ENCODE peak calls at places on chromosomes 12 and 14, in four cellular contexts. J, V, L and G are unnamed samples.
A peak's percentile ranks its signal among the peaks of the same experiment; 100 is the strongest.

GRCh38 chr12:55051197-55051920 is 31.6 kb downstream of the NEUROD4 start:
- DNase-seq in L (no peak), V (no peak), J (no peak), G (no peak)

GRCh38 chr12:42332301-42332894 is 6.4 kb downstream of the PPHLN1 start:
- DNase-seq in L (peak; percentile 29), V (no peak), J (peak; percentile 67), G (no peak)

GRCh38 chr12:22981711-22982110 is 356.7 kb downstream of the ETNK1 start:
- DNase-seq in V (no peak), J (no peak), L (no peak), G (no peak)

GRCh38 chr12:127363392-127363791 is 903.6 kb upstream of the TMEM132C start:
- DNase-seq in V (peak; percentile 18), L (peak; percentile 22), J (no peak), G (no peak)

GRCh38 chr12:13002301-13003097 is 2.4 kb upstream of the HEBP1 start:
- DNase-seq in J (no peak), V (no peak), L (no peak), G (no peak)

GRCh38 chr12:95574799-95575452 is 23.6 kb upstream of the USP44 start:
- DNase-seq in J (peak; percentile 65), L (peak; percentile 49), V (no peak), G (no peak)

GRCh38 chr14:102297436-102298170 is 7.4 kb downstream of the MOK start:
- DNase-seq in V (no peak), L (no peak), J (no peak), G (no peak)

GRCh38 chr14:81302613-81303012 is 81.9 kb upstream of the GTF2A1 start:
- DNase-seq in J (no peak), L (peak; percentile 66), V (no peak), G (no peak)

GRCh38 chr14:51547260-51547659 is 104.5 kb upstream of the FRMD6 start:
- DNase-seq in V (no peak), J (peak; percentile 99), L (peak; percentile 68), G (peak; percentile 22)

GRCh38 chr12:93741741-93742085 is 64.5 kb downstream of the CRADD start:
- DNase-seq in V (no peak), J (no peak), L (no peak), G (no peak)

GRCh38 chr12:2739832-2740641 is 54.7 kb upstream of the FKBP4 start:
- DNase-seq in L (no peak), J (peak; percentile 37), V (no peak), G (peak; percentile 19)

GRCh38 chr14:23153891-23154796 is 29.3 kb downstream of the SLC7A8 start:
- DNase-seq in L (peak; percentile 38), V (peak; percentile 97), J (peak; percentile 61), G (peak; percentile 85)

GRCh38 chr12:79689041-79689476 is 1.7 kb downstream of the PAWR start:
- DNase-seq in V (no peak), L (no peak), J (no peak), G (no peak)

GRCh38 chr14:50061664-50062437 is 54.5 kb downstream of the VCPKMT start:
- DNase-seq in L (no peak), J (peak; percentile 58), V (no peak), G (peak; percentile 79)
- TF ChIP-seq POLR2AphosphoS5 in L (no peak), J (peak; percentile 54), V (no peak), G (peak; percentile 31)

GRCh38 chr14:28763914-28764848 is 2.4 kb upstream of the FOXG1 start:
- DNase-seq in L (no peak), V (no peak), J (no peak), G (no peak)
- H3K9me3 ChIP-seq in L (peaks cover 18% of the 10 kb centered on the region), V (no peaks in the 10 kb centered on the region), J (no peaks in the 10 kb centered on the region), G (no peaks in the 10 kb centered on the region)

GRCh38 chr14:91575469-91576208 is 65.5 kb upstream of the PPP4R3A start:
- DNase-seq in J (no peak), L (no peak), V (no peak), G (peak; percentile 35)

GRCh38 chr14:91573528-91573893 is 63.4 kb upstream of the PPP4R3A start:
- DNase-seq in V (no peak), J (no peak), L (no peak), G (no peak)

GRCh38 chr14:91577632-91578233 is 67.6 kb upstream of the PPP4R3A start:
- DNase-seq in J (no peak), L (no peak), V (no peak), G (no peak)

GRCh38 chr14:91570021-91570420 is 59.9 kb upstream of the PPP4R3A start:
- DNase-seq in V (no peak), L (no peak), J (no peak), G (no peak)

DNA sequence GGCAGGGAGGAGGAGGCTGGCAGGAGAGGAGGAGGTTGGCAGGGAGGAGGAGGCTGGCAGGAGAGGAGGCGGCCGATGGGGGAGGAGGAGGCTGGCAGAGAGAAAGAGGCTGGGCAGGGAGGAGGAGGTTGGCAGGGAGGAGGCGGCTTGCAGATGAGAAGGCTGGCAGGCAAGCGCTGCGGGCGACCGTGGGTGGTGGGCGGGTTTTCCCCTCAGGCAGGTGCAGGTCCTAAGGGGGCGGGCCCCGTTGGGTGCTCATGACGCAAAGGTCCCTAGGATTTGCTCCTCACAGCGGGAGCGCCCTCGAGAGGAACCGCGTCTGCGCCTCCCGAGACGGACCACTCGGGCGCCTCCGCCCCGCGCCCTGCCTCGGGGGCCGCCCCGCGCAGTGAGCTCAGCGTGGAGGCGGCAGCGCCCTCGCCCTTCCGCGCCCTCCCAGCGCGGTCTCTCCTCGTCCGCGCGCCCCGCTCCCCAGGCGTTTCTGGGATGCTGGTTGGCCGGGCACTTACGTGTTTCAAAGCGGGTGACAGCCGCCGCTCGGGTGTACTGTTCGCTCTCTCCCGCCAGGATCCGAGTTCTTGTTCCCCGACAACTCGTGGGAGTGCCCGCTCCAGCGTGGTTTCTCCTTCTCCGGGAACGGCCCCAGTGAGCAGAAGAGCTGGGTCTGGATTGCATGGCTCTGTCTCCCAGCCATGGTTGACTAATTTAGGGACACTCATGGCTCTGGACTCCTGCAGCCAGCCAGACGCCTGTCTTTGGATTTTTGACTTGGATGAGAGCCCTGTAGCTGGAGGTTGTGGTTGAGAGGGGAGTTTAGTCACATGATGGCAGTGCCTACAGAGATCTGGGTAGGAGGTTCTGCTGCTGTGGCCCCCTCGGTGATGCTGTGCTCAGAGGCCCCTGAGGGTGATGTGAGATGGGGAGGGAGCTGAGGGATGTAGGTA is 64.1 kb upstream of the PPP4R3A start:
- DNase-seq in V (no peak), J (peak; percentile 3), L (peak; percentile 68), G (peak; percentile 77)
- TF ChIP-seq POLR2A in V (no peak), J (no peak), L (no peak), G (no peak)

DNA sequence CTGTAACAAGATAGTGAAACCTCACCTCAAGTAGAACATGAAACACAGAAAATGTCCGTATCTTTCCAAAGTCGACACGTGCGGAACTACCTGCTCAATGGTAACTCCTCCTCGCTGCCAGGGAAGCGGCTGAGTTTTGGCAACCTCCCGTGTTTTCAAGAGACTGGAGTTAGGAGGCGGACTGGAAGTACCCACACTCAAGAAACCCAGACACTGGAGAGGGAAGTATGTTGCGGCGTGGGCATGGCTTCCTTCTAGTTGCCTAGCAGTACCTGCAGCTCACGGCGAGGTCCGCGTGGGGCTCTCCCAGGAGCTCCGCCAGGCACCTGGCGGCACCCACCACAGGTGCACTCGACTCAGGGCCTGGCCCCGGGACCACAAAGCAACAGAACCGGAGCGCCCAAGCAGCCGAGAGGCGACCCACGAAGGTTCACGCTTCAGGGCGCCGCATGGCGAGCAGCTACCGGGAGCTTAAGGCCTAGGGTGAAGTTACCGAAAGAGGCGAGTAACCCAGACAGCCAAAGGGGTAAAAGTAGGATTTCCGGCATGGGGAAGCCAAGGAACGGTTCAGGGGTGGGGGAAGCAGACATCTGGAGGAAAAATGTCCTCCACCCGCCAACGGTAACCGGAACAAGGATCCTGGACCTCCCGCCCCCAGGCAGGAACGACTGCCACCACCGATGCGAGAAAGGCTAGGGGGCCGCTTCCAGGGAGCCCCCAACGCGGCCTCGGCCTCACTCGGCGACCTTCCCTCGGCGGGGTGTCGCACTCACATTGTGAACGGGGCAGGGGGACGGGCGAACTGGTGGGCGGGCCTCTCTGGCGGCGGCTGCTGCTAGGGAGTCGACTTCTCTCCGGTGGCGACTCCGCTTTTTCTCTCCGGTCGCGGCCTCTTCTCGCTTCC is 607 bp downstream of the PTGES3 start:
- DNase-seq in J (peak; percentile 51), V (peak; percentile 91), L (no peak), G (peak; percentile 69)
- TF ChIP-seq POLR2AphosphoS5 in J (no peak), V (no peak), L (no peak), G (no peak)

DNA sequence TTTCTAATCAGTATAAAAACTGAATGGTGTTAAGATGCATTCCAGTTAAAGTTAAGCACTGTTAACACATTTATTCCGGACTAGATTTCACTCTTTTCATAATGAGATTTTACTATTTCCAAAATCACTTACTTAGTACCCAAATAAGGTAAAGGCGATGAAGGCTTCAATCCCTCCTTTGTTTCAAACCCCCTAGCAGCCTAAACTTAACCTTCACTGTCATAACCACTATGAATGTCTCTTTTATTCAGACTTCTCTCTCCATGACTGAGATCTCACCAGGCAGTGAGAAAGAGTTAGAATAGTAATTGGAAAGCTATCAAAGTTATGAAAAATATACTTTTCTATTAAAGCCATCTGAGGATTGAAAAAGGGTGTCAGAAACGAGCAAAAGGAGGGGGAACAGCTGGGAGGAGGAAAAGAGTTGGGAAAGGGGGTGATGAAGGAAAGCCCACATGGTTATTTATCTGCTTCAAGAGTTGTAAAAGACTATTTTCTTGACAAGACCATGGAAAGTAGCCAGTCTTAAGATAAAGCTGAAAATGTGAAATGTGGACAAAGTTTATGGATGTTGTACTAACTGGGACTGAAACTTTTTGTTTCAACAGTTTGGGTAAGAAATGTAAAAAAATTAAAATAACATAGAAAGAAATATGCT is 11.7 kb downstream of the EPS8 start:
- DNase-seq in J (no peak), V (no peak), L (no peak), G (no peak)
- H3K9me3 ChIP-seq in J (no peaks in the 10 kb centered on the region), V (no peaks in the 10 kb centered on the region), L (no peaks in the 10 kb centered on the region), G (no peaks in the 10 kb centered on the region)

GRCh38 chr12:73486256-73486655 is 1051.4 kb upstream of the ATXN7L3B start:
- DNase-seq in J (no peak), V (no peak), L (no peak), G (no peak)
- TF ChIP-seq POLR2A in J (no peak), V (no peak), L (no peak), G (no peak)

GRCh38 chr14:74945852-74946658 is 9.3 kb downstream of the PGF start:
- DNase-seq in J (peak; percentile 69), V (no peak), L (peak; percentile 39), G (peak; percentile 82)
- TF ChIP-seq POLR2AphosphoS5 in J (no peak), V (no peak), L (no peak), G (no peak)